ENCODE peak calls at places on chromosomes 2 and 18, in seven cellular contexts. T is CD4-positive, alpha-beta memory T cell; N is Caco-2; A is pancreas; D is neuronal stem cell; F is right cardiac atrium; G is right atrium auricular region. S is an unnamed sample.

GRCh38 chr2:74162951-74163350 is 15.2 kb upstream of the BOLA3 start:
- DNase-seq in T (no peak), N (no peak), A (no peak), D (no peak), F (no peak), G (no peak), S (no peak)

GRCh38 chr18:28009589-28009988 is 167.3 kb downstream of the CDH2 start:
- DNase-seq in T (no peak), N (no peak), A (no peak), D (no peak), F (no peak), G (no peak), S (no peak)

GRCh38 chr2:11726384-11726783 is 20.0 kb upstream of the LPIN1 start:
- DNase-seq in T (no peak), N (no peak), A (no peak), D (no peak), F (no peak), G (no peak), S (no peak)

GRCh38 chr2:102082591-102083586 is 59.7 kb upstream of the IL1R1 start:
- DNase-seq in T (peak; percentile 54), N (no peak), A (no peak), D (no peak), F (no peak), G (no peak), S (peak; percentile 54)

GRCh38 chr2:112055833-112056625 is 960 bp downstream of the TMEM87B start:
- DNase-seq in T (peak; percentile 10), N (peak; percentile 51), A (no peak), D (peak; percentile 41), F (peak; percentile 87), G (peak; percentile 86), S (peak; percentile 42)

GRCh38 chr2:103788346-103788745 is 1026.5 kb downstream of the TMEM182 start:
- DNase-seq in T (no peak), N (no peak), A (no peak), D (no peak), F (no peak), G (no peak), S (no peak)

GRCh38 chr2:18171191-18172139 is 293.0 kb downstream of the KCNS3 start:
- DNase-seq in T (no peak), N (no peak), A (no peak), D (no peak), F (no peak), G (no peak), S (no peak)

GRCh38 chr18:77851798-77852197 is 602.1 kb downstream of the GALR1 start:
- DNase-seq in T (no peak), N (no peak), A (no peak), D (no peak), F (no peak), G (no peak), S (no peak)

GRCh38 chr18:44884446-44884845 is 203.8 kb downstream of the SETBP1 start:
- DNase-seq in T (no peak), N (no peak), A (no peak), D (no peak), F (no peak), G (no peak), S (no peak)

GRCh38 chr2:58146707-58147106 is 94.4 kb downstream of the FANCL start:
- DNase-seq in T (no peak), N (no peak), A (no peak), D (no peak), F (no peak), G (no peak), S (no peak)

GRCh38 chr2:130355578-130356431 is at the start of gene PTPN18:
- DNase-seq in T (peak; percentile 53), N (peak; percentile 90), A (peak; percentile 95), D (peak; percentile 85), F (peak; percentile 97), G (peak; percentile 89), S (no peak)

GRCh38 chr2:79162132-79162531 is 2.6 kb upstream of the REG3A start:
- DNase-seq in T (no peak), N (no peak), A (no peak), D (no peak), F (no peak), G (no peak), S (no peak)

GRCh38 chr18:321839-322467 is 54.1 kb upstream of the THOC1 start:
- DNase-seq in T (no peak), N (no peak), A (no peak), D (no peak), F (no peak), G (no peak), S (no peak)

GRCh38 chr18:24176727-24177416 is 38.0 kb downstream of the CABYR start:
- DNase-seq in T (peak; percentile 6), N (peak; percentile 36), A (peak; percentile 76), D (peak; percentile 61), F (peak; percentile 68), G (no peak), S (peak; percentile 45)

GRCh38 chr2:203240491-203240890 is 1.7 kb downstream of the CYP20A1 start:
- DNase-seq in T (no peak), N (no peak), A (no peak), D (no peak), F (no peak), G (no peak), S (no peak)

GRCh38 chr18:71727909-71728308 is 816.2 kb downstream of the CBLN2 start:
- DNase-seq in T (no peak), N (no peak), A (no peak), D (no peak), F (no peak), G (no peak), S (no peak)

GRCh38 chr18:67359868-67360838 is 156.4 kb downstream of the DSEL start:
- DNase-seq in T (no peak), N (no peak), A (no peak), D (no peak), F (peak; percentile 52), G (peak; percentile 87), S (no peak)

GRCh38 chr2:166249318-166249717 is 121.5 kb upstream of the SCN1A start:
- DNase-seq in T (no peak), N (no peak), A (no peak), D (no peak), F (no peak), G (no peak), S (no peak)

GRCh38 chr2:239926587-239927234 is 98.4 kb downstream of the NDUFA10 start:
- DNase-seq in T (no peak), N (no peak), A (peak; percentile 9), D (no peak), F (no peak), G (peak; percentile 9), S (no peak)

GRCh38 chr18:79182047-79182713 is 113.0 kb downstream of the ATP9B start:
- DNase-seq in T (no peak), N (no peak), A (no peak), D (no peak), F (no peak), G (no peak), S (no peak)

GRCh38 chr2:166375736-166376487 is at the start of gene SCN9A:
- DNase-seq in T (no peak), N (peak; percentile 77), A (peak; percentile 91), D (peak; percentile 82), F (peak; percentile 90), G (peak; percentile 62), S (peak; percentile 52)

GRCh38 chr18:72652990-72653593 is 109.0 kb upstream of the CBLN2 start:
- DNase-seq in T (no peak), N (peak; percentile 47), A (no peak), D (peak; percentile 50), F (no peak), G (no peak), S (peak; percentile 73)

GRCh38 chr2:172693037-172693436 is 42.6 kb upstream of the RAPGEF4 start:
- DNase-seq in T (no peak), N (no peak), A (no peak), D (no peak), F (peak; percentile 77), G (peak; percentile 64), S (no peak)

GRCh38 chr2:220117010-220117409 is 489.6 kb downstream of the SLC4A3 start:
- DNase-seq in T (no peak), N (no peak), A (no peak), D (no peak), F (no peak), G (no peak), S (no peak)

GRCh38 chr18:24987933-24988840 is 363.8 kb downstream of the ZNF521 start:
- DNase-seq in T (no peak), N (no peak), A (no peak), D (no peak), F (peak; percentile 65), G (peak; percentile 79), S (no peak)

GRCh38 chr2:85838641-85839040 is 50.1 kb downstream of the ST3GAL5 start:
- DNase-seq in T (no peak), N (no peak), A (no peak), D (no peak), F (no peak), G (peak; percentile 40), S (no peak)
- H3K4me3 ChIP-seq in T (no peak overlapping the region), N (no peak overlapping the region), A (no peak overlapping the region), D (no peak overlapping the region), F (no peak overlapping the region), G (no peak overlapping the region), S (no peak overlapping the region)

GRCh38 chr2:174840436-174840835 is 76.2 kb upstream of the CHRNA1 start:
- DNase-seq in T (no peak), N (no peak), A (no peak), D (no peak), F (no peak), G (no peak), S (no peak)

GRCh38 chr2:174841931-174842330 is 77.7 kb upstream of the CHRNA1 start:
- DNase-seq in T (no peak), N (no peak), A (no peak), D (no peak), F (no peak), G (no peak), S (no peak)

GRCh38 chr2:174839672-174840071 is 75.4 kb upstream of the CHRNA1 start:
- DNase-seq in T (no peak), N (no peak), A (no peak), D (no peak), F (no peak), G (no peak), S (no peak)

GRCh38 chr2:174844295-174844708 is 80.0 kb upstream of the CHRNA1 start:
- DNase-seq in T (peak; percentile 20), N (no peak), A (no peak), D (no peak), F (no peak), G (no peak), S (peak; percentile 4)

DNA sequence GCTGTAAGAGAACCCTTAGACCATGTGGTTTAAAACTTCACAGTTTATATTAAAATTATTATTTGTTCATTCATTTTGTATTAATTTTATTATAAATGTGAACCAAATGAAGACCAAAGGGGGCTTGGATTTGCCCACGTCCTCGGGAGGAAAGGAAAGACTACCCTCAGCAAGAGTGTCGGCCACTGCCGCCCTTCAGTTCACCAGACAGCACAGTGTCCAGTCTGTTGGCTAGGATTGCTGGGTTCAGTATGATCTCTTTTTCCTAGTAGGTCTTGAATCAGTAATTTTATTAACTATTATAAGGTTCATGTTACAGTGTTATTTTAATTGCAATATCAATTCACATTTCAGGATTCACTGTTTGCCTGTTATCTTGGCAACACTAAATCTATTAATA is 78.2 kb upstream of the CHRNA1 start:
- DNase-seq in T (no peak), N (no peak), A (no peak), D (no peak), F (no peak), G (no peak), S (no peak)
- H3K4me3 ChIP-seq in T (no peak overlapping the region), N (no peak overlapping the region), A (no peak overlapping the region), D (no peak overlapping the region), F (no peak overlapping the region), G (no peak overlapping the region), S (no peak overlapping the region)

GRCh38 chr2:217938038-217938437 is 64.8 kb downstream of the TNS1 start:
- DNase-seq in T (no peak), N (no peak), A (no peak), D (no peak), F (peak; percentile 79), G (no peak), S (no peak)
- H3K4me3 ChIP-seq in T (no peak overlapping the region), N (no peak overlapping the region), A (no peak overlapping the region), D (no peak overlapping the region), F (no peak overlapping the region), G (peak overlapping the region; percentile 82), S (no peak overlapping the region)

GRCh38 chr2:10301946-10302478 is 692 bp upstream of the HPCAL1 start:
- DNase-seq in T (no peak), N (no peak), A (no peak), D (no peak), F (peak; percentile 66), G (no peak), S (no peak)
- H3K4me3 ChIP-seq in T (peak overlapping the region; percentile 77), N (peak overlapping the region; percentile 53), A (peak overlapping the region; percentile 83), D (peak overlapping the region; percentile 38), F (peak overlapping the region; percentile 76), G (peak overlapping the region; percentile 73), S (peak overlapping the region; percentile 55)

S was measured in Jurkat, Clone E6-1.